ENCODE peak calls at places on chromosomes 4 and X, in four cellular contexts. V is mesothelial cell of epicardium, P is AG10803, W is HuH-7.5. X is an unnamed sample.

GRCh38 chr4:76955187-76955586 is 5.6 kb downstream of the SEPTIN11 start:
- DNase-seq in P (peak; percentile 86), V (no peak), W (no peak), X (no peak)

GRCh38 chr4:18914182-18914581 is 892.6 kb upstream of the LCORL start:
- DNase-seq in W (no peak), P (no peak), V (no peak), X (no peak)

GRCh38 chrX:154068560-154068959 is 29.0 kb downstream of the MECP2 start:
- DNase-seq in W (no peak), V (no peak), P (no peak), X (no peak)

GRCh38 chrX:131727778-131728177 is 183.9 kb downstream of the OR13H1 start:
- DNase-seq in W (no peak), P (no peak), V (no peak), X (no peak)

GRCh38 chrX:50769389-50770063 is 44.5 kb downstream of the SHROOM4 start:
- DNase-seq in W (no peak), P (no peak), V (no peak), X (no peak)

GRCh38 chr4:176383273-176384077 is 63.7 kb downstream of the SPCS3 start:
- DNase-seq in V (no peak), W (no peak), P (peak; percentile 42), X (no peak)

GRCh38 chrX:16528620-16529019 is 121.3 kb upstream of the S100G start:
- DNase-seq in V (no peak), W (no peak), P (no peak), X (no peak)

GRCh38 chr4:136810626-136811025 is 721.7 kb downstream of the PCDH18 start:
- DNase-seq in P (no peak), V (no peak), W (no peak), X (peak; percentile 8)

GRCh38 chr4:27010334-27010940 is 149.8 kb downstream of the STIM2 start:
- DNase-seq in W (no peak), V (peak; percentile 48), P (peak; percentile 63), X (peak; percentile 70)

GRCh38 chr4:7013171-7013570 is 30.0 kb upstream of the TADA2B start:
- DNase-seq in W (no peak), P (no peak), V (no peak), X (no peak)

GRCh38 chrX:154607370-154607769 is 11.7 kb downstream of the CTAG1B start:
- DNase-seq in P (no peak), V (no peak), W (no peak), X (no peak)

GRCh38 chr4:119227690-119228089 is 15.2 kb downstream of the USP53 start:
- DNase-seq in W (no peak), P (peak; percentile 18), V (no peak), X (no peak)